ENCODE peak calls at places on chromosomes 1 and 21, in four cellular contexts. N is psoas muscle, B is cardiac fibroblast, O is GM23338. X is an unnamed sample.
A peak's percentile ranks its signal among the peaks of the same experiment; 100 is the strongest.

GRCh38 chr1:118928739-118929554 is 59.2 kb downstream of the TBX15 start:
- DNase-seq in O (peak; percentile 71), N (no peak), B (peak; percentile 56), X (peak; percentile 62)

GRCh38 chr1:90344963-90345730 is 350.2 kb downstream of the ZNF326 start:
- DNase-seq in O (no peak), B (peak; percentile 0), N (no peak), X (no peak)

GRCh38 chr1:171509191-171509590 is 23.9 kb downstream of the PRRC2C start:
- DNase-seq in O (no peak), N (no peak), B (no peak), X (no peak)

GRCh38 chr1:56954664-56955063 is 11.2 kb downstream of the C8B start:
- DNase-seq in O (no peak), B (no peak), N (no peak), X (no peak)

GRCh38 chr21:34933609-34934345 is 115.3 kb downstream of the RUNX1 start:
- DNase-seq in O (no peak), B (no peak), N (no peak), X (no peak)

GRCh38 chr1:119712342-119713038 is 756 bp downstream of the PHGDH start:
- DNase-seq in B (peak; percentile 87), O (peak; percentile 94), N (peak; percentile 86), X (peak; percentile 91)

GRCh38 chr1:153696741-153697140 is 18.3 kb downstream of the NPR1 start:
- DNase-seq in B (no peak), N (no peak), O (no peak), X (peak; percentile 10)

GRCh38 chr1:1031659-1032245 is 11.8 kb downstream of the AGRN start:
- DNase-seq in O (no peak), N (no peak), B (no peak), X (no peak)

GRCh38 chr1:109579044-109579443 is 30.6 kb downstream of the GNAI3 start:
- DNase-seq in O (no peak), N (no peak), B (peak; percentile 23), X (no peak)

GRCh38 chr1:159867322-159868064 is 5.0 kb upstream of the VSIG8 start:
- DNase-seq in N (no peak), B (peak; percentile 33), O (peak; percentile 43), X (peak; percentile 53)

GRCh38 chr1:117077267-117077666 is 17.1 kb downstream of the TTF2 start:
- DNase-seq in N (no peak), O (no peak), B (peak; percentile 94), X (peak; percentile 89)

GRCh38 chr1:241813768-241814270 is 34.2 kb upstream of the EXO1 start:
- DNase-seq in B (peak; percentile 9), O (no peak), N (no peak), X (no peak)

GRCh38 chr1:24189528-24189927 is 2.4 kb upstream of the IFNLR1 start:
- DNase-seq in B (no peak), O (no peak), N (no peak), X (no peak)

GRCh38 chr1:57411262-57411661 is 12.6 kb downstream of the DAB1 start:
- DNase-seq in O (no peak), B (peak; percentile 2), N (no peak), X (no peak)

GRCh38 chr1:67687649-67688048 is 2.6 kb downstream of the GADD45A start:
- DNase-seq in B (peak; percentile 90), O (no peak), N (no peak), X (peak; percentile 87)

GRCh38 chr21:46110499-46111192 is 12.7 kb downstream of the COL6A2 start:
- DNase-seq in O (peak; percentile 41), B (no peak), N (peak; percentile 66), X (no peak)

GRCh38 chr1:11923069-11923826 is 3.0 kb downstream of the KIAA2013 start:
- DNase-seq in O (no peak), N (peak; percentile 74), B (no peak), X (no peak)

GRCh38 chr21:38012700-38013099 is 96.4 kb upstream of the KCNJ6 start:
- DNase-seq in B (no peak), N (no peak), O (no peak), X (no peak)

GRCh38 chr1:182726941-182727340 is 42.6 kb upstream of the RGS8 start:
- DNase-seq in B (no peak), N (no peak), O (no peak), X (no peak)

GRCh38 chr1:156320560-156320959 is 17.5 kb downstream of the CCT3 start:
- DNase-seq in O (no peak), B (no peak), N (no peak), X (no peak)

GRCh38 chr1:41950820-41951219 is 32.1 kb upstream of the HIVEP3 start:
- DNase-seq in B (no peak), O (no peak), N (no peak), X (no peak)

GRCh38 chr1:214415131-214415530 is 134.2 kb downstream of the SMYD2 start:
- DNase-seq in B (no peak), N (no peak), O (no peak), X (no peak)

GRCh38 chr1:3433596-3434320 is 20.7 kb upstream of the ARHGEF16 start:
- DNase-seq in N (peak; percentile 32), B (no peak), O (no peak), X (no peak)

GRCh38 chr1:79497193-79497773 is 490.8 kb upstream of the ADGRL4 start:
- DNase-seq in N (no peak), O (peak; percentile 67), B (peak; percentile 59), X (peak; percentile 64)

GRCh38 chr1:77975386-77975785 is 3.5 kb downstream of the FUBP1 start:
- DNase-seq in N (no peak), O (no peak), B (peak; percentile 61), X (peak; percentile 11)

GRCh38 chr21:46559291-46559983 is 45.4 kb downstream of the S100B start:
- DNase-seq in N (no peak), O (no peak), B (no peak), X (no peak)

GRCh38 chr1:156419863-156420208 is 50.8 kb downstream of the RHBG start:
- DNase-seq in N (no peak), B (no peak), O (peak; percentile 77), X (no peak)

GRCh38 chr1:183598386-183598785 is 8.1 kb upstream of the NCF2 start:
- DNase-seq in B (no peak), N (no peak), O (no peak), X (no peak)

GRCh38 chr1:199223936-199224335 is 585.1 kb downstream of the PTPRC start:
- DNase-seq in O (no peak), B (peak; percentile 11), N (no peak), X (no peak)

GRCh38 chr1:38502772-38503171 is 356.8 kb downstream of the RRAGC start:
- DNase-seq in B (no peak), O (peak; percentile 90), N (no peak), X (no peak)

GRCh38 chr1:227355542-227356270 is 37.4 kb upstream of the CDC42BPA start:
- DNase-seq in B (no peak), O (no peak), N (no peak), X (no peak)

GRCh38 chr21:32772281-32773047 is 909 bp upstream of the PAXBP1 start:
- DNase-seq in O (peak; percentile 8), B (peak; percentile 46), N (peak; percentile 60), X (peak; percentile 26)

GRCh38 chr1:156693858-156694562 is 11.4 kb downstream of the CRABP2 start:
- DNase-seq in O (peak; percentile 66), N (no peak), B (no peak), X (no peak)

GRCh38 chr1:110336300-110337039 is 2.7 kb upstream of the RBM15 start:
- DNase-seq in B (no peak), O (no peak), N (no peak), X (no peak)

GRCh38 chr1:33050221-33051076 is 13.8 kb upstream of the AK2 start:
- DNase-seq in O (peak; percentile 23), B (peak; percentile 96), N (no peak), X (peak; percentile 92)

GRCh38 chr1:153505576-153505975 is 30.2 kb downstream of the S100A6 start:
- DNase-seq in O (no peak), B (peak; percentile 27), N (no peak), X (peak; percentile 23)

GRCh38 chr1:214259353-214259982 is 21.5 kb upstream of the SMYD2 start:
- DNase-seq in B (peak; percentile 42), O (no peak), N (no peak), X (no peak)

GRCh38 chr1:37038703-37039093 is 4.4 kb upstream of the GRIK3 start:
- DNase-seq in N (no peak), B (no peak), O (no peak), X (no peak)

GRCh38 chr1:88549536-88549935 is 134.5 kb upstream of the PKN2 start:
- DNase-seq in N (no peak), O (peak; percentile 30), B (peak; percentile 22), X (peak; percentile 3)
- TF ChIP-seq CTCF in N (peak; percentile 8), O (no peak), B (peak; percentile 7), X (peak; percentile 23)

DNA sequence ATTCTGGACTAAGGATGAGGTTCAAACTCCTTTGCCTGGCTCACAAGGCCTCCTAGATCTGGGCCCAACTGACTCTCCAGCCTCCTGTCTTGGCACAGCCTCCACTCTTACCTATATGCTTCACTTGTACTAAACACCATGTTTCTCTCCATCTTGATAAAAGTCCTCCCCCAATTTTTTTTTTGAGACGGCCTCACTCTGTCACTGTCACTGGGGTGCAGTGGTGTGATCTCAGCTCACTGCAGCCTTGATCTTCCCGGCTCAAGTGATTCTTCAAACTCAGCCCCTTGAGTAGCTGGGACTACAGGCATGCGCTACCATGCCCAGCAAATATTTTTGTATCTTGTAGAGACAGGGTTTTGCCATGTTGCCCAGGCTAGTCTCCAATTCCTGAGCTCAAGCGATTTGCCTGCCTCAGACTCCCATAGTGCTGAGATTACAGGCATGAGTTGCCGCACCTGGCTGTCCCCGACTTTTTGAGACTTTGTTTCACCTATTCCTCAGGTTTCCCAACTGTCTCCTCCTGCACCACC is 39.7 kb downstream of the CD34 start:
- DNase-seq in B (no peak), O (no peak), N (no peak), X (no peak)
- H3K4me3 ChIP-seq in B (no peak overlapping the region), O (no peak overlapping the region), N (no peak overlapping the region), X (no peak overlapping the region)

DNA sequence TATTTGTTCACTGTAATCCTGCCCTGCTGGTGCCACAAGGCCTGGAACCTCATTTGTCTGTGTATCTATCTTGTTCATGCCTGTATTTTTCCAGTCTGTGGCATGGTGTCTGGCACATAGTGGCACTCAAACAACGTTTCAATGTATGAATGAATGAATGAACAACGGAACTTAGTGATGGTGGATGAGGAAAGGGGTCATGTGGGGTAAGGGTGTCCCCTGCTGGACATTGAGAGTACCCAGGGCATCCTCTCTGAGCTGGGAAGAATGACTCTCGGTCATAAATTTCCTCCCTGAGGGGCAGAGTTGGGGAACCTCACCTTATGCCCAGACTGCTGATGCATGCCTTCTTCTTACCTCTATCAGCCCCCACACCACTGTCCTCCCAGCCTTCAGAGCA is 18.9 kb upstream of the ZNF683 start:
- DNase-seq in N (no peak), B (peak; percentile 68), O (peak; percentile 79), X (peak; percentile 76)
- TF ChIP-seq CTCF in N (no peak), B (peak; percentile 90), O (peak; percentile 97), X (peak; percentile 90)

GRCh38 chr1:181081399-181081798 is 7.1 kb upstream of the IER5 start:
- DNase-seq in O (no peak), B (no peak), N (no peak), X (no peak)

GRCh38 chr1:181086926-181087325 is 1.6 kb upstream of the IER5 start:
- DNase-seq in N (no peak), B (peak; percentile 87), O (no peak), X (peak; percentile 64)

GRCh38 chr1:181087400-181087901 is 1.0 kb upstream of the IER5 start:
- DNase-seq in O (no peak), B (no peak), N (no peak), X (no peak)

GRCh38 chr1:181084606-181084969 is 3.9 kb upstream of the IER5 start:
- DNase-seq in B (no peak), N (no peak), O (no peak), X (no peak)

GRCh38 chr1:181083842-181084605 is 4.5 kb upstream of the IER5 start:
- DNase-seq in B (peak; percentile 71), O (peak; percentile 75), N (peak; percentile 77), X (peak; percentile 74)
- H3K4me3 ChIP-seq in B (no peak overlapping the region), O (no peak overlapping the region), N (no peak overlapping the region), X (no peak overlapping the region)

X was measured in fibroblast of pulmonary artery.